ENCODE peak calls at places on chromosomes 13 and 19, in five cellular contexts. One of them, this sample, is unnamed.

GRCh38 chr19:13314761-13315160 is 164.6 kb downstream of the IER2 start:
- DNase-seq in colonic mucosa: no peak
- DNase-seq in GM12865: no peak
- DNase-seq in CD8-positive, alpha-beta T cell: no peak
- DNase-seq in H9: no peak
- DNase-seq in this sample: no peak

GRCh38 chr19:5913739-5914357 is at the start of gene CAPS:
- DNase-seq in colonic mucosa: peak; percentile 76
- DNase-seq in GM12865: no peak
- DNase-seq in CD8-positive, alpha-beta T cell: no peak
- DNase-seq in H9: no peak
- DNase-seq in this sample: no peak

GRCh38 chr19:1027020-1027952 is 878 bp downstream of the CNN2 start:
- DNase-seq in colonic mucosa: peak; percentile 53
- DNase-seq in GM12865: peak; percentile 52
- DNase-seq in CD8-positive, alpha-beta T cell: peak; percentile 45
- DNase-seq in H9: no peak
- DNase-seq in this sample: no peak

GRCh38 chr13:49185264-49185663 is 34.9 kb upstream of the MLNR start:
- DNase-seq in colonic mucosa: no peak
- DNase-seq in GM12865: peak; percentile 15
- DNase-seq in CD8-positive, alpha-beta T cell: no peak
- DNase-seq in H9: no peak
- DNase-seq in this sample: no peak

GRCh38 chr19:46426506-46427162 is 2.1 kb downstream of the PNMA8C start:
- DNase-seq in colonic mucosa: peak; percentile 54
- DNase-seq in GM12865: peak; percentile 63
- DNase-seq in CD8-positive, alpha-beta T cell: peak; percentile 35
- DNase-seq in H9: peak; percentile 85
- DNase-seq in this sample: no peak

GRCh38 chr19:54162241-54162805 is 2.8 kb upstream of the LENG1 start:
- DNase-seq in colonic mucosa: peak; percentile 94
- DNase-seq in GM12865: peak; percentile 75
- DNase-seq in CD8-positive, alpha-beta T cell: peak; percentile 83
- DNase-seq in H9: peak; percentile 91
- DNase-seq in this sample: peak; percentile 90

GRCh38 chr19:7528192-7528519 is 5.7 kb downstream of the MCOLN1 start:
- DNase-seq in colonic mucosa: no peak
- DNase-seq in GM12865: no peak
- DNase-seq in CD8-positive, alpha-beta T cell: no peak
- DNase-seq in H9: no peak
- DNase-seq in this sample: no peak

GRCh38 chr13:33009019-33009418 is 7.2 kb upstream of the KL start:
- DNase-seq in colonic mucosa: no peak
- DNase-seq in GM12865: no peak
- DNase-seq in CD8-positive, alpha-beta T cell: no peak
- DNase-seq in H9: no peak
- DNase-seq in this sample: no peak

GRCh38 chr13:91813255-91813654 is 414.8 kb downstream of the GPC5 start:
- DNase-seq in colonic mucosa: no peak
- DNase-seq in GM12865: no peak
- DNase-seq in CD8-positive, alpha-beta T cell: no peak
- DNase-seq in H9: no peak
- DNase-seq in this sample: no peak

GRCh38 chr13:31160857-31161582 is 684 bp downstream of the HSPH1 start:
- DNase-seq in colonic mucosa: peak; percentile 82
- DNase-seq in GM12865: peak; percentile 78
- DNase-seq in CD8-positive, alpha-beta T cell: peak; percentile 61
- DNase-seq in H9: no peak
- DNase-seq in this sample: peak; percentile 60

GRCh38 chr13:108895220-108895704 is 265.9 kb downstream of the MYO16 start:
- DNase-seq in colonic mucosa: no peak
- DNase-seq in GM12865: peak; percentile 47
- DNase-seq in CD8-positive, alpha-beta T cell: no peak
- DNase-seq in H9: no peak
- DNase-seq in this sample: no peak

GRCh38 chr13:24505256-24505655 is 7.3 kb downstream of the PARP4 start:
- DNase-seq in colonic mucosa: no peak
- DNase-seq in GM12865: no peak
- DNase-seq in CD8-positive, alpha-beta T cell: no peak
- DNase-seq in H9: no peak
- DNase-seq in this sample: no peak

GRCh38 chr13:72643339-72643989 is 84.0 kb downstream of the MZT1 start:
- DNase-seq in colonic mucosa: peak; percentile 75
- DNase-seq in GM12865: peak; percentile 56
- DNase-seq in CD8-positive, alpha-beta T cell: peak; percentile 34
- DNase-seq in H9: no peak
- DNase-seq in this sample: no peak

GRCh38 chr19:6238256-6238642 is 41.5 kb downstream of the MLLT1 start:
- DNase-seq in colonic mucosa: no peak
- DNase-seq in GM12865: no peak
- DNase-seq in CD8-positive, alpha-beta T cell: no peak
- DNase-seq in H9: no peak
- DNase-seq in this sample: no peak

GRCh38 chr19:54248016-54248601 is 5.5 kb upstream of the LILRA6 start:
- DNase-seq in colonic mucosa: no peak
- DNase-seq in GM12865: peak; percentile 21
- DNase-seq in CD8-positive, alpha-beta T cell: no peak
- DNase-seq in H9: no peak
- DNase-seq in this sample: peak; percentile 93

GRCh38 chr13:81929988-81930387 is 1589.1 kb upstream of the SPRY2 start:
- DNase-seq in colonic mucosa: no peak
- DNase-seq in GM12865: no peak
- DNase-seq in CD8-positive, alpha-beta T cell: no peak
- DNase-seq in H9: peak; percentile 25
- DNase-seq in this sample: no peak

GRCh38 chr13:99577934-99578917 is 77.0 kb downstream of the TM9SF2 start:
- DNase-seq in colonic mucosa: no peak
- DNase-seq in GM12865: peak; percentile 24
- DNase-seq in CD8-positive, alpha-beta T cell: no peak
- DNase-seq in H9: no peak
- DNase-seq in this sample: no peak
- TF ChIP-seq CTCF in colonic mucosa: no peak
- TF ChIP-seq CTCF in GM12865: no peak
- TF ChIP-seq CTCF in CD8-positive, alpha-beta T cell: no peak
- TF ChIP-seq CTCF in H9: peak; percentile 55
- TF ChIP-seq CTCF in this sample: no peak

GRCh38 chr13:74796126-74796643 is 662.0 kb upstream of the KLF12 start:
- DNase-seq in colonic mucosa: no peak
- DNase-seq in GM12865: no peak
- DNase-seq in CD8-positive, alpha-beta T cell: no peak
- DNase-seq in H9: no peak
- DNase-seq in this sample: no peak
- TF ChIP-seq CTCF in colonic mucosa: no peak
- TF ChIP-seq CTCF in GM12865: no peak
- TF ChIP-seq CTCF in CD8-positive, alpha-beta T cell: no peak
- TF ChIP-seq CTCF in H9: peak; percentile 25
- TF ChIP-seq CTCF in this sample: no peak

GRCh38 chr13:62142048-62142447 is 726.4 kb upstream of the PCDH20 start:
- DNase-seq in colonic mucosa: no peak
- DNase-seq in GM12865: no peak
- DNase-seq in CD8-positive, alpha-beta T cell: no peak
- DNase-seq in H9: no peak
- DNase-seq in this sample: no peak
- TF ChIP-seq CTCF in colonic mucosa: no peak
- TF ChIP-seq CTCF in GM12865: no peak
- TF ChIP-seq CTCF in CD8-positive, alpha-beta T cell: no peak
- TF ChIP-seq CTCF in H9: no peak
- TF ChIP-seq CTCF in this sample: no peak

GRCh38 chr13:26965058-26965380 is 204.4 kb upstream of the GPR12 start:
- DNase-seq in colonic mucosa: no peak
- DNase-seq in GM12865: no peak
- DNase-seq in CD8-positive, alpha-beta T cell: no peak
- DNase-seq in H9: no peak
- DNase-seq in this sample: no peak
- TF ChIP-seq CTCF in colonic mucosa: no peak
- TF ChIP-seq CTCF in GM12865: no peak
- TF ChIP-seq CTCF in CD8-positive, alpha-beta T cell: no peak
- TF ChIP-seq CTCF in H9: no peak
- TF ChIP-seq CTCF in this sample: no peak

GRCh38 chr13:96141032-96141431 is 51.1 kb downstream of the HS6ST3 start:
- DNase-seq in colonic mucosa: no peak
- DNase-seq in GM12865: peak; percentile 11
- DNase-seq in CD8-positive, alpha-beta T cell: no peak
- DNase-seq in H9: no peak
- DNase-seq in this sample: no peak
- TF ChIP-seq CTCF in colonic mucosa: no peak
- TF ChIP-seq CTCF in GM12865: peak; percentile 8
- TF ChIP-seq CTCF in CD8-positive, alpha-beta T cell: no peak
- TF ChIP-seq CTCF in H9: peak; percentile 57
- TF ChIP-seq CTCF in this sample: no peak

This sample was measured in CD14-positive monocyte.